ENCODE peak calls at places on chromosomes 3 and 15, in four cellular contexts. K is HepG2, P is K562, C is GM12878. A is an unnamed sample.
A peak's percentile ranks its signal among the peaks of the same experiment; 100 is the strongest.

GRCh38 chr15:26516102-26516980 is 256.5 kb downstream of the GABRB3 start:
- DNase-seq in P (no peak), K (no peak), C (no peak), A (no peak)

GRCh38 chr3:14548321-14548729 is 8.2 kb upstream of the GRIP2 start:
- DNase-seq in C (no peak), K (peak; percentile 56), P (peak; percentile 74), A (peak; percentile 81)

GRCh38 chr3:146077181-146077580 is 83.8 kb downstream of the PLOD2 start:
- DNase-seq in P (no peak), K (no peak), C (no peak), A (no peak)

GRCh38 chr3:112390783-112391641 is 58.1 kb downstream of the CD200 start:
- DNase-seq in K (no peak), P (no peak), C (no peak), A (no peak)

GRCh38 chr3:158845748-158846350 is 44.0 kb downstream of the MFSD1 start:
- DNase-seq in C (no peak), K (peak; percentile 41), P (peak; percentile 70), A (peak; percentile 67)

GRCh38 chr15:66138096-66138783 is 115.3 kb downstream of the MEGF11 start:
- DNase-seq in K (no peak), P (no peak), C (no peak), A (no peak)

GRCh38 chr15:77852241-77853007 is 219.7 kb upstream of the LINGO1 start:
- DNase-seq in P (no peak), K (no peak), C (no peak), A (no peak)

GRCh38 chr15:65824031-65824743 is 32.1 kb upstream of the DENND4A start:
- DNase-seq in C (no peak), K (peak; percentile 81), P (peak; percentile 58), A (peak; percentile 74)

GRCh38 chr3:130857336-130858026 is 36.4 kb upstream of the ATP2C1 start:
- DNase-seq in C (peak; percentile 60), K (no peak), P (no peak), A (no peak)

GRCh38 chr3:117105650-117106049 is 396.1 kb downstream of the TUSC7 start:
- DNase-seq in K (no peak), P (no peak), C (no peak), A (no peak)

DNA sequence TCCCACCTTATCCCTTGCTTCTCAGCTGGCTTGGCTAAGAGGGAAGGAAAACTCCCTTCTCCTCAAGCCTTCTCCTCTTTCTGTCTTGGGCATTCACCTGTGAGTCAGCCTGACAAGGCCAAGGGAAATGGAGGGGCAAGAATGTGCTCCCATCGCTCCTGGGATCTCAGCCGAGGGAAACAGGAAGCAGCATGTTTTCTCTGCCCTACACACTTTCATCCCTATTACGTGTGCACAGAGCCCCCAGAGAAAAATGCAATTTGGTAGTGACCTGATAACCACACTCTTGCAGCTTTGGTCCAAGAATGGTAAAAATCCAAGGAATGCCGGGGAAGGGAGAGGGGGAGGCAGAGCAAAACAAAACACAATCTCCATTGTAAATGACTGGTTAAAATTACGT is 32.9 kb upstream of the MTMR10 start:
- DNase-seq in K (peak; percentile 79), P (no peak), C (no peak), A (no peak)
- TF ChIP-seq FOXM1 in K (no peak), P (no peak), C (no peak), A (no peak)

GRCh38 chr3:132788299-132788698 is 66.1 kb upstream of the NPHP3 start:
- DNase-seq in K (no peak), C (no peak), P (no peak), A (no peak)
- TF ChIP-seq BHLHE40 in K (no peak), C (no peak), P (no peak), A (no peak)

DNA sequence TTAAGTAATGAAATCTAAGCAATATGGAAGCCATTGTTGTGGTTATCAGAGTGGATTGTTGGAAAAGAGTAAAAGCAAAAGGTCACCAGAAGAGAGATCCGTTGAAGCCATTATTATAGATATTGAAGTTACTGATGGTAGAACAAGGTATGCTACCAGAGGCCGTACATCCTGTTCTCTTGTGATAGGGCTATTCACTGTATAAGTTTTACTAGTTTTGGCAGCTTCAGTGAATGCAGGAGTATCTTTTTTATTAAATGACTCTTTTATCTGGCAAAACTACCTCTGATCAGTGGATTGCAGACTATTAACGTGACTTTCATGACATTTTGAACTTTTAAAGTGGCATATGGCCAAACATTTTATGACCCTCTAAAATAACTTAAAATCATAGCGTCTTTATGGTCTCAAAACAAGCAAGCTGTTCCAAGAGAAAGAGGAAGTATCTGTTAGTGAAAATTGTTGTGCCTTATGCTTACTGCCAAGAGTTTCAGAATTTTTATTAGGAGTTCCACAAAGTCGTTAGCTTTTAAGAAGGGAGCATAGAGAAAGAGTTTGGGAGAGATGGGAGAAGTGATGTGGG is 102.8 kb downstream of the LRRC49 start:
- DNase-seq in K (no peak), C (no peak), P (no peak), A (no peak)
- TF ChIP-seq SP1 in K (no peak), C (no peak), P (no peak), A (no peak)

GRCh38 chr3:190345027-190345821 is 23.0 kb upstream of the CLDN1 start:
- DNase-seq in K (peak; percentile 98), P (no peak), C (no peak), A (no peak)
- TF ChIP-seq FOXM1 in K (no peak), P (no peak), C (no peak), A (no peak)

GRCh38 chr15:100559330-100559729 is 30.6 kb upstream of the CERS3 start:
- DNase-seq in K (peak; percentile 3), P (no peak), C (no peak), A (no peak)
- TF ChIP-seq BHLHE40 in K (no peak), P (no peak), C (no peak), A (no peak)

A was measured in HEK293T.